ENCODE peak calls at places on chromosome 4, in six cellular contexts. N, J, R, Y, B and O are unnamed samples.

GRCh38 chr4:108427946-108428345 is 192.4 kb upstream of the RPL34 start:
- DNase-seq in N (peak; percentile 53), J (no peak), R (no peak), Y (no peak), B (no peak), O (no peak)

GRCh38 chr4:77047037-77047436 is 28.8 kb downstream of the CCNI start:
- DNase-seq in N (peak; percentile 44), J (peak; percentile 58), R (no peak), Y (peak; percentile 48), B (no peak), O (no peak)

GRCh38 chr4:176540814-176541213 is 221.0 kb downstream of the SPCS3 start:
- DNase-seq in N (no peak), J (no peak), R (no peak), Y (no peak), B (no peak), O (no peak)

GRCh38 chr4:67885727-67886126 is 1.9 kb upstream of the TMPRSS11D start:
- DNase-seq in N (peak; percentile 98), J (peak; percentile 89), R (no peak), Y (peak; percentile 59), B (no peak), O (no peak)

GRCh38 chr4:3387943-3388348 is 53.8 kb upstream of the HGFAC start:
- DNase-seq in N (peak; percentile 23), J (peak; percentile 84), R (no peak), Y (peak; percentile 34), B (peak; percentile 47), O (no peak)

GRCh38 chr4:112514449-112515277 is 1.3 kb downstream of the NEUROG2 start:
- DNase-seq in N (no peak), J (no peak), R (peak; percentile 39), Y (peak; percentile 39), B (peak; percentile 75), O (peak; percentile 59)

GRCh38 chr4:37999000-37999745 is 39.0 kb downstream of the PTTG2 start:
- DNase-seq in N (no peak), J (no peak), R (no peak), Y (no peak), B (no peak), O (no peak)

GRCh38 chr4:141711211-141711610 is 74.8 kb downstream of the IL15 start:
- DNase-seq in N (peak; percentile 51), J (peak; percentile 42), R (no peak), Y (peak; percentile 24), B (no peak), O (no peak)

GRCh38 chr4:55367084-55367722 is 21.2 kb downstream of the SRD5A3 start:
- DNase-seq in N (no peak), J (no peak), R (no peak), Y (no peak), B (no peak), O (no peak)

GRCh38 chr4:22869235-22869634 is 176.5 kb downstream of the GBA3 start:
- DNase-seq in N (no peak), J (no peak), R (no peak), Y (peak; percentile 47), B (no peak), O (peak; percentile 49)

GRCh38 chr4:126354784-126355183 is 1040.0 kb downstream of the FAT4 start:
- DNase-seq in N (no peak), J (no peak), R (no peak), Y (no peak), B (no peak), O (no peak)

GRCh38 chr4:121881213-121881612 is 10.9 kb upstream of the BBS7 start:
- DNase-seq in N (no peak), J (no peak), R (no peak), Y (no peak), B (no peak), O (no peak)

GRCh38 chr4:100106982-100107381 is 83.3 kb downstream of the DDIT4L start:
- DNase-seq in N (no peak), J (no peak), R (no peak), Y (no peak), B (no peak), O (no peak)

GRCh38 chr4:102354671-102355454 is 9.6 kb upstream of the SLC39A8 start:
- DNase-seq in N (no peak), J (no peak), R (no peak), Y (no peak), B (no peak), O (no peak)

GRCh38 chr4:68342139-68342538 is 7.8 kb downstream of the YTHDC1 start:
- DNase-seq in N (peak; percentile 73), J (peak; percentile 79), R (no peak), Y (peak; percentile 76), B (no peak), O (no peak)

GRCh38 chr4:87835732-87836131 is 3.0 kb downstream of the MEPE start:
- DNase-seq in N (no peak), J (no peak), R (no peak), Y (no peak), B (no peak), O (no peak)

GRCh38 chr4:32909722-32910121 is 2189.6 kb downstream of the PCDH7 start:
- DNase-seq in N (no peak), J (no peak), R (no peak), Y (peak; percentile 19), B (no peak), O (peak; percentile 39)

GRCh38 chr4:10163296-10163695 is 46.7 kb upstream of the WDR1 start:
- DNase-seq in N (no peak), J (no peak), R (no peak), Y (no peak), B (no peak), O (no peak)
- H3K18ac ChIP-seq in N (no peak overlapping the region), J (no peak overlapping the region), R (no peak overlapping the region), Y (no peak overlapping the region), B (no peak overlapping the region), O (no peak overlapping the region)

GRCh38 chr4:97987019-97987648 is 156.1 kb downstream of the STPG2 start:
- DNase-seq in N (no peak), J (peak; percentile 18), R (no peak), Y (peak; percentile 51), B (no peak), O (no peak)
- H2BK15ac ChIP-seq in N (no peak overlapping the region), J (no peak overlapping the region), R (no peak overlapping the region), Y (no peak overlapping the region), B (no peak overlapping the region), O (no peak overlapping the region)

DNA sequence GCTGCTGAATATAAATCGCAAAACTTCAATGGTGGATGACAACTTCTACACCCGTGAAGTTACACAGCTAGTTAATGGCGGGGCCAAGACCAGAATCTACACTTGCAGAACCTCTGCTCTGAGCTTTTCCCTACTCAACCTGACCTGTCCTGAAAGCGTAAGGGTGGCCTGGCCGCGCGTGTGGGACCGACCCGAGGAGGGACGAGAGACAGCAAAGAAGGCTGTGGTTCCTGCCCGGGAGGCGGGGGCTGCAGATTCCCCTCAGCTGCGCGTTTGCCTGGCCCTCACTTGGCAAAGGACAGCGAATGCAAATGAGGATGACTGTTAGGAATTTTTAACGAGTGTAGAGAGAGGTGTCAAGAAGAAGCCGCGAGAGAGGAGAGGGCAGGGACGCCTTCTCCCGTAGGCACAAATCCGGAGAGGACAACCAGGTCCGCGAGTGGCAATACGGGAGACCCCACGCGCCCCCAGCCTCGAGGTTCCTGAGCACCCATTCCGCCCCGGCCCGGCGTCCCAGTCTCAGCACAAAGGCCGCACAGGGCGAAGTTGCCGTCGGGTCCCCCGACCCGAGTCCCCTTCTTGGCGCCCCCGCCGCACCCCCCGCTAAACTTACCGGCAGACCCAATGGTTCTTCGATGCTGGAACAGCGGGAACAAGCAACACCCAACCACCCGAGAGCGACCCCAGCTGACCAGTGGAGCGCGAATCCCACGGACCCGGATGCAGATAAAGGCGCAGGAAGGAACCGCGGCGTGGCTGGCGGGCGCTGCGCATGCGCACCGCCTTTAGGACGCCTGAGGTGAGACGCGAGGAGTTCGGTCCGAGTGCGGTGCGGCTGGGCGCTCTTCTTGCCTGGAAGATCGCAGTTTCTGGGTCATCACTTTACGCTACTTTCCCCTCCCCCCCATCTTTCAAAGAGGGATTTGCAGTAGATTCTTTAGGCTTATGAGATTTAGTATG is at the start of gene GNPDA2:
- DNase-seq in N (peak; percentile 89), J (peak; percentile 92), R (peak; percentile 78), Y (peak; percentile 92), B (peak; percentile 85), O (peak; percentile 90)
- H3K18ac ChIP-seq in N (peak within 1 kb of the TSS; percentile 10), J (peak within 1 kb of the TSS; percentile 90), R (peak within 1 kb of the TSS; percentile 98), Y (peak within 1 kb of the TSS; percentile 16), B (peak within 1 kb of the TSS; percentile 81), O (no peak within 1 kb of the TSS)

GRCh38 chr4:48910511-48910910 is 3.9 kb upstream of the OCIAD2 start:
- DNase-seq in N (no peak), J (no peak), R (no peak), Y (no peak), B (no peak), O (no peak)

GRCh38 chr4:48906283-48907173 is at the start of gene OCIAD2:
- DNase-seq in N (no peak), J (peak; percentile 48), R (peak; percentile 48), Y (peak; percentile 90), B (peak; percentile 81), O (peak; percentile 92)

GRCh38 chr4:48909697-48910096 is 3.1 kb upstream of the OCIAD2 start:
- DNase-seq in N (peak; percentile 99), J (peak; percentile 96), R (peak; percentile 20), Y (peak; percentile 94), B (no peak), O (peak; percentile 44)

GRCh38 chr4:48907706-48908477 is 1.3 kb upstream of the OCIAD2 start:
- DNase-seq in N (no peak), J (no peak), R (no peak), Y (no peak), B (no peak), O (no peak)

GRCh38 chr4:48908687-48909086 is 2.1 kb upstream of the OCIAD2 start:
- DNase-seq in N (no peak), J (no peak), R (no peak), Y (no peak), B (no peak), O (no peak)
- H2BK15ac ChIP-seq in N (no peak overlapping the region), J (no peak overlapping the region), R (no peak overlapping the region), Y (no peak overlapping the region), B (no peak overlapping the region), O (no peak overlapping the region)

GRCh38 chr4:2303686-2304320 is 41.9 kb upstream of the MXD4 start:
- DNase-seq in N (no peak), J (no peak), R (no peak), Y (no peak), B (peak; percentile 42), O (no peak)

GRCh38 chr4:2304321-2304876 is 42.5 kb upstream of the MXD4 start:
- DNase-seq in N (no peak), J (no peak), R (no peak), Y (no peak), B (no peak), O (no peak)

GRCh38 chr4:2302387-2303119 is 40.6 kb upstream of the MXD4 start:
- DNase-seq in N (no peak), J (no peak), R (no peak), Y (no peak), B (no peak), O (no peak)

GRCh38 chr4:2301806-2302205 is 39.9 kb upstream of the MXD4 start:
- DNase-seq in N (no peak), J (no peak), R (no peak), Y (no peak), B (no peak), O (no peak)

GRCh38 chr4:2303121-2303685 is 41.3 kb upstream of the MXD4 start:
- DNase-seq in N (no peak), J (no peak), R (no peak), Y (no peak), B (peak; percentile 36), O (no peak)
- H3K18ac ChIP-seq in N (no peak overlapping the region), J (no peak overlapping the region), R (no peak overlapping the region), Y (no peak overlapping the region), B (no peak overlapping the region), O (no peak overlapping the region)